ENCODE peak calls at places on chromosomes 6 and 20, in eight cellular contexts. M is astrocyte, E is lung, O is IMR-90, L is HCT116, U is HAP-1, H is Peyer's patch, V is ovary. A is an unnamed sample. For H3K9me3, the result is how much of the 10 kb centered on the place peaks cover.

GRCh38 chr6:22364314-22364713 is 67.5 kb upstream of the PRL start:
- DNase-seq in H (no peak), O (no peak), L (no peak), M (no peak), U (no peak), V (no peak), E (no peak), A (no peak)

GRCh38 chr6:129638055-129639019 is 71.6 kb downstream of the ARHGAP18 start:
- DNase-seq in O (peak), M (peak), V (peak), E (no peak), U (no peak), H (no peak), L (no peak), A (no peak)

GRCh38 chr20:13029687-13030510 is 21.1 kb downstream of the SPTLC3 start:
- DNase-seq in U (no peak), V (no peak), O (peak), M (peak), E (peak), L (peak), H (no peak), A (no peak)

GRCh38 chr6:43125119-43125518 is 46.0 kb upstream of the SRF start:
- DNase-seq in O (peak), U (no peak), H (no peak), M (peak), E (no peak), V (peak), L (no peak), A (no peak)

GRCh38 chr6:112571886-112572285 is 224.8 kb downstream of the RFPL4B start:
- DNase-seq in H (no peak), L (no peak), U (no peak), V (no peak), O (peak), E (no peak), M (peak), A (no peak)

GRCh38 chr6:22353036-22353560 is 56.3 kb upstream of the PRL start:
- DNase-seq in U (no peak), V (no peak), E (no peak), O (no peak), H (no peak), L (no peak), M (no peak), A (no peak)

GRCh38 chr20:24328901-24329300 is 140.5 kb upstream of the SYNDIG1 start:
- DNase-seq in M (peak), H (no peak), V (no peak), U (no peak), O (no peak), L (no peak), E (no peak), A (no peak)

GRCh38 chr6:24666097-24666615 is 543 bp downstream of the TDP2 start:
- DNase-seq in E (peak), L (no peak), O (peak), H (peak), U (peak), V (no peak), M (peak), A (peak)

GRCh38 chr6:24607310-24607709 is 38.7 kb downstream of the KIAA0319 start:
- DNase-seq in O (no peak), E (no peak), H (no peak), L (no peak), V (no peak), M (no peak), U (no peak), A (no peak)

GRCh38 chr6:31597006-31597405 is 4.2 kb upstream of the NCR3 start:
- DNase-seq in E (no peak), H (no peak), O (peak), V (no peak), M (no peak), L (peak), U (peak), A (peak)

DNA sequence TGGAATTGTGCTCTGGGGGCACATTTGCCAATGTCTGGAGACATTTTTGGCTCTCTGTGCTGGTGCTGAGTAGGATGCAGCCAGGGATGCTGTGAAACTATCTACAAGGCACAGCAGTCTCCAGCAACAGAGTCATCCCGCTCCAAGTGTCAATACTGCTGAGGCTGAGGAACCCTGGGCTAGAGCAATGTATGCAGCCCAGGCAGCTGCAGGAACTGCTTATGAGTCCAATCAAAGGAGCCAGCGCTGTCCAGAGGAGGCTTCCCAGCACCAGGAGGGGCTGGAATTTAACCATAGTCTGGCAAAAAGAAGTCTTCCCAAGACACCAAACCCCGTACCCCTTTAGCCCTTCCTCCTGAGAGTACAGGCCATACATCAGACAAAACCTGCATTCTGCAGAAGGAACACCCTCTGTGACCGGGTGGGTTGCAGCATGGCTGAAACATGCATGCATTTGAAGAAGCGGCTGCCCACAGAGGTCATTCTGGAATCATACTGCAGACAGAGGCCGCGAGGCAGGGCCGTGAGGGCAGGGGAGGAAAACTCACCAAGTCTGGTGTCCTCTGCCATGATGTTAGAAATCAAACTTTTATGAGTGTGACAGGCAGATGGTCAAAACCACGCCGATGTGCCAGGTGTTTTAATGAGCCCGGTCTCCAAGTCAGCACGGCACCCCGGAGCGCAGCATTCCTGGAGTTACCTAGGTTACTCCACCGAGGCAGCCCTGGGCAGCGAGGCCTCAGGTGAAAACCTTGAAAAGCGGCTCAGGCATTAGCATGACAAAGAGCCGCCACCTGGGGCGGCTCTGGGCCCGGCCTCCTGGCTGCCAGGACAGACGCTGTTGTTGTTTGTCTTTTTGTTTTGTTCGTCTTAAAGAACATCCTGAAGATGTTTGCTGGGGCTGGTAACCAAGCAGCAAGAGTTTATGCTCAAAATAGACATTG is 255.4 kb downstream of the ERMARD start:
- DNase-seq in U (no peak), E (no peak), O (no peak), L (no peak), H (no peak), M (no peak), V (no peak), A (no peak)
- H3K9me3 ChIP-seq in U (under half), E (under half), O (under half), L (under half), H (under half), M (under half), V (under half), A (under half)

DNA sequence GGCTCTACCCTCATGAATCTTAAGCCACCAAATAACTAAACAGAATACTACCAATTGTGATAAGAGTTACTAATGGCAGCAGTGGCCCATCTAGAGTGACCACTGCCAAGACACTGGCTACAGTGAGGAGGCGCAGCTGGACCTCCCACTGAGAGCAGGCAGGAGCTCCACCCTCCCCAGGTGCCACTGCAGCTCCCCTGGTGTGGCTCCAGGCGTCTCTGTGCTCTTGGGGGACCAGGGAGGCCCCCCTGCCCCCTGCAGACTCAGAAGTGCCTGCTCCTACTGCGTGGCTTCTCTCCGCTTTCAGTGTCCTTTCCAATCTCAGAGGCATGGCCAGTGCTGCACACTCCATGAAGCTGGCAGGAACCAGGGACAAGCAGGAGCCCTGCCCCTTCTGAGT is 23.4 kb downstream of the MC3R start:
- DNase-seq in O (no peak), M (no peak), L (no peak), V (no peak), E (no peak), U (no peak), H (no peak), A (no peak)
- H3K9me3 ChIP-seq in O (under half), M (under half), L (under half), V (under half), E (under half), U (under half), H (under half), A (under half)

GRCh38 chr6:137651591-137652335 is 157.6 kb upstream of the OLIG3 start:
- DNase-seq in E (no peak), M (no peak), U (no peak), H (no peak), L (no peak), O (no peak), V (no peak), A (no peak)
- H3K9me3 ChIP-seq in E (under half), M (under half), U (under half), H (under half), L (under half), O (under half), V (under half), A (under half)

GRCh38 chr20:19396466-19397081 is 184.1 kb downstream of the SLC24A3 start:
- DNase-seq in H (no peak), E (no peak), V (no peak), U (no peak), M (no peak), O (no peak), L (no peak), A (no peak)
- H3K9me3 ChIP-seq in H (under half), E (under half), V (under half), U (under half), M (under half), O (under half), L (under half), A (under half)

GRCh38 chr6:124008689-124009371 is 205.2 kb downstream of the NKAIN2 start:
- DNase-seq in V (no peak), H (no peak), E (no peak), M (no peak), L (no peak), U (no peak), O (no peak), A (no peak)
- H3K9me3 ChIP-seq in V (under half), H (under half), E (under half), M (under half), L (under half), U (under half), O (under half), A (under half)